ENCODE peak calls at places on chromosomes 3 and 15, in ten cellular contexts. U is NCI-H2081; Q is natural killer cell; O is mucosa of descending colon; K is occipital lobe; C is midbrain; S is Calu3; V is AG08396; M is stimulated activated CD8-positive, alpha-beta memory T cell treated with anti-CD3 and anti-CD28 coated beads, Interleukin-15, amount 100 ng/mL, for 1 hour; E is astrocyte. T is an unnamed sample.

GRCh38 chr3:125059488-125060245 is 3.9 kb upstream of the HEG1 start:
- DNase-seq in U (no peak), Q (no peak), O (no peak), K (no peak), C (no peak), S (peak; percentile 53), V (no peak), M (no peak), E (no peak), T (no peak)

GRCh38 chr3:24393316-24393715 is 101.3 kb downstream of the THRB start:
- DNase-seq in U (no peak), Q (no peak), O (no peak), K (no peak), C (no peak), S (no peak), V (no peak), M (no peak), E (no peak), T (no peak)

GRCh38 chr3:54830658-54831057 is 97.2 kb downstream of the LRTM1 start:
- DNase-seq in U (no peak), Q (no peak), O (peak; percentile 25), K (no peak), C (no peak), S (peak; percentile 4), V (peak; percentile 30), M (no peak), E (no peak), T (no peak)

GRCh38 chr3:21705769-21706168 is 45.2 kb downstream of the ZNF385D start:
- DNase-seq in U (no peak), Q (no peak), O (no peak), K (peak; percentile 61), C (no peak), S (peak; percentile 73), V (peak; percentile 55), M (no peak), E (peak; percentile 86), T (no peak)

GRCh38 chr3:88221726-88222125 is 72.0 kb downstream of the C3orf38 start:
- DNase-seq in U (no peak), Q (no peak), O (no peak), K (no peak), C (no peak), S (no peak), V (no peak), M (no peak), E (no peak), T (no peak)

GRCh38 chr3:134328147-134328591 is 46.1 kb downstream of the AMOTL2 start:
- DNase-seq in U (no peak), Q (no peak), O (no peak), K (no peak), C (no peak), S (no peak), V (peak; percentile 62), M (no peak), E (peak; percentile 97), T (no peak)

GRCh38 chr15:47475336-47475735 is 242.0 kb upstream of the SEMA6D start:
- DNase-seq in U (no peak), Q (no peak), O (no peak), K (no peak), C (no peak), S (no peak), V (no peak), M (no peak), E (no peak), T (no peak)

GRCh38 chr3:42530073-42530472 is 27.6 kb downstream of the VIPR1 start:
- DNase-seq in U (no peak), Q (no peak), O (no peak), K (no peak), C (no peak), S (no peak), V (no peak), M (no peak), E (no peak), T (no peak)

GRCh38 chr3:196711838-196712513 is at the start of the genes CEP19 and PIGX:
- DNase-seq in U (peak; percentile 93), Q (peak; percentile 88), O (peak; percentile 83), K (peak; percentile 84), C (peak; percentile 90), S (peak; percentile 88), V (peak; percentile 100), M (peak; percentile 60), E (peak; percentile 66), T (peak; percentile 88)

GRCh38 chr15:80317389-80318169 is 65.6 kb upstream of the CTXND1 start:
- DNase-seq in U (no peak), Q (no peak), O (no peak), K (no peak), C (no peak), S (no peak), V (peak; percentile 85), M (no peak), E (peak; percentile 88), T (peak; percentile 10)

T was measured in globus pallidus.